ENCODE peak calls at places on chromosomes 13 and 19, in five cellular contexts. S is HTR-8/SVneo; N is anterior cingulate cortex; F is AG08396; P is activated T-helper 9 cell treated with anti-CD3 and anti-CD28 coated beads, Interleukin-2, amount 50 U/mL, for 16 hours. W is an unnamed sample.

GRCh38 chr13:99548448-99548847 is 47.2 kb downstream of the TM9SF2 start:
- DNase-seq in P (no peak), S (no peak), N (no peak), F (no peak), W (peak; percentile 54)

GRCh38 chr13:111116830-111117229 is 1.7 kb downstream of the ARHGEF7 start:
- DNase-seq in P (no peak), S (no peak), N (no peak), F (no peak), W (no peak)

GRCh38 chr13:112615391-112615790 is 27.4 kb upstream of the TUBGCP3 start:
- DNase-seq in F (no peak), P (no peak), S (no peak), N (no peak), W (no peak)

GRCh38 chr19:41535029-41535622 is 40.8 kb upstream of the CEACAM21 start:
- DNase-seq in F (no peak), N (no peak), P (no peak), S (no peak), W (no peak)

GRCh38 chr13:50081106-50081898 is 66.1 kb downstream of the KCNRG start:
- DNase-seq in N (peak; percentile 40), F (peak; percentile 18), P (peak; percentile 33), S (no peak), W (peak; percentile 32)

GRCh38 chr19:33446918-33447293 is 73.4 kb downstream of the CEBPG start:
- DNase-seq in F (no peak), S (no peak), N (no peak), P (no peak), W (no peak)

GRCh38 chr13:99859178-99860177 is 112.1 kb downstream of the ZIC5 start:
- DNase-seq in S (no peak), F (no peak), P (peak; percentile 50), N (no peak), W (no peak)

GRCh38 chr19:13042443-13043130 is 47.3 kb downstream of the NFIX start:
- DNase-seq in P (no peak), F (no peak), S (no peak), N (no peak), W (no peak)

GRCh38 chr19:3503036-3503572 is 2.6 kb upstream of the DOHH start:
- DNase-seq in P (no peak), N (no peak), F (no peak), S (no peak), W (no peak)

GRCh38 chr13:44815507-44816074 is 173.7 kb downstream of the NUFIP1 start:
- DNase-seq in F (peak; percentile 90), S (peak; percentile 86), P (no peak), N (no peak), W (peak; percentile 67)

GRCh38 chr19:41870401-41870873 is 6.6 kb upstream of the CD79A start:
- DNase-seq in P (no peak), F (peak; percentile 49), S (no peak), N (no peak), W (no peak)

GRCh38 chr13:92994056-92994455 is 232.6 kb upstream of the GPC6 start:
- DNase-seq in S (peak; percentile 1), N (no peak), F (peak; percentile 3), P (no peak), W (no peak)

GRCh38 chr19:14248578-14249011 is 42.6 kb upstream of the ADGRL1 start:
- DNase-seq in F (no peak), S (no peak), N (peak; percentile 57), P (peak; percentile 21), W (peak; percentile 74)

GRCh38 chr19:13597625-13598024 is 91.3 kb upstream of the CACNA1A start:
- DNase-seq in S (peak; percentile 92), N (peak; percentile 19), P (peak; percentile 10), F (peak; percentile 88), W (peak; percentile 78)

GRCh38 chr13:81872581-81872980 is 1531.7 kb upstream of the SPRY2 start:
- DNase-seq in F (no peak), N (no peak), S (peak; percentile 1), P (no peak), W (peak; percentile 10)

W was measured in Ammon's horn.